ENCODE peak calls at places on chromosome 7, in four cellular contexts. One of them, this sample, is unnamed.

GRCh38 chr7:149285581-149285975 is 23.6 kb downstream of the ZNF783 start:
- DNase-seq in right cardiac atrium: peak; percentile 79
- DNase-seq in kidney epithelial cell: no peak
- DNase-seq in bronchial epithelial cell: no peak
- DNase-seq in this sample: no peak

GRCh38 chr7:155907450-155908177 is 95.4 kb upstream of the SHH start:
- DNase-seq in right cardiac atrium: no peak
- DNase-seq in kidney epithelial cell: no peak
- DNase-seq in bronchial epithelial cell: no peak
- DNase-seq in this sample: no peak

GRCh38 chr7:157549612-157550299 is 213.0 kb downstream of the DNAJB6 start:
- DNase-seq in right cardiac atrium: peak; percentile 32
- DNase-seq in kidney epithelial cell: no peak
- DNase-seq in bronchial epithelial cell: no peak
- DNase-seq in this sample: no peak

GRCh38 chr7:44213872-44214595 is 13.3 kb downstream of the YKT6 start:
- DNase-seq in right cardiac atrium: no peak
- DNase-seq in kidney epithelial cell: peak; percentile 12
- DNase-seq in bronchial epithelial cell: peak; percentile 49
- DNase-seq in this sample: no peak

GRCh38 chr7:69677054-69677847 is 79.0 kb downstream of the AUTS2 start:
- DNase-seq in right cardiac atrium: no peak
- DNase-seq in kidney epithelial cell: no peak
- DNase-seq in bronchial epithelial cell: no peak
- DNase-seq in this sample: no peak

GRCh38 chr7:30147223-30147622 is 12.4 kb downstream of the MTURN start:
- DNase-seq in right cardiac atrium: no peak
- DNase-seq in kidney epithelial cell: no peak
- DNase-seq in bronchial epithelial cell: no peak
- DNase-seq in this sample: no peak

GRCh38 chr7:38574121-38574520 is 57.1 kb downstream of the AMPH start:
- DNase-seq in right cardiac atrium: no peak
- DNase-seq in kidney epithelial cell: no peak
- DNase-seq in bronchial epithelial cell: no peak
- DNase-seq in this sample: no peak

GRCh38 chr7:25694690-25695089 is 457.3 kb upstream of the NFE2L3 start:
- DNase-seq in right cardiac atrium: no peak
- DNase-seq in kidney epithelial cell: no peak
- DNase-seq in bronchial epithelial cell: no peak
- DNase-seq in this sample: no peak

GRCh38 chr7:6160191-6160623 is 112.2 kb downstream of the CYTH3 start:
- DNase-seq in right cardiac atrium: peak; percentile 88
- DNase-seq in kidney epithelial cell: no peak
- DNase-seq in bronchial epithelial cell: peak; percentile 8
- DNase-seq in this sample: peak; percentile 14

GRCh38 chr7:94338921-94339371 is 55.7 kb upstream of the COL1A2 start:
- DNase-seq in right cardiac atrium: no peak
- DNase-seq in kidney epithelial cell: no peak
- DNase-seq in bronchial epithelial cell: peak; percentile 70
- DNase-seq in this sample: no peak

GRCh38 chr7:36048902-36049240 is 104.2 kb upstream of the EEPD1 start:
- DNase-seq in right cardiac atrium: no peak
- DNase-seq in kidney epithelial cell: no peak
- DNase-seq in bronchial epithelial cell: no peak
- DNase-seq in this sample: no peak

GRCh38 chr7:101104193-101104713 is 19.0 kb downstream of the TRIM56 start:
- DNase-seq in right cardiac atrium: no peak
- DNase-seq in kidney epithelial cell: no peak
- DNase-seq in bronchial epithelial cell: no peak
- DNase-seq in this sample: no peak

GRCh38 chr7:94440460-94441039 is 45.9 kb downstream of the COL1A2 start:
- DNase-seq in right cardiac atrium: no peak
- DNase-seq in kidney epithelial cell: no peak
- DNase-seq in bronchial epithelial cell: no peak
- DNase-seq in this sample: no peak

GRCh38 chr7:92851732-92852131 is 15.4 kb upstream of the CDK6 start:
- DNase-seq in right cardiac atrium: no peak
- DNase-seq in kidney epithelial cell: no peak
- DNase-seq in bronchial epithelial cell: peak; percentile 48
- DNase-seq in this sample: no peak

GRCh38 chr7:1767524-1767923 is 97.4 kb downstream of the ELFN1 start:
- DNase-seq in right cardiac atrium: no peak
- DNase-seq in kidney epithelial cell: no peak
- DNase-seq in bronchial epithelial cell: no peak
- DNase-seq in this sample: no peak

GRCh38 chr7:39904077-39904486 is 46.0 kb upstream of the CDK13 start:
- DNase-seq in right cardiac atrium: no peak
- DNase-seq in kidney epithelial cell: no peak
- DNase-seq in bronchial epithelial cell: no peak
- DNase-seq in this sample: no peak

GRCh38 chr7:99597762-99598501 is at the start of gene TMEM225B:
- DNase-seq in right cardiac atrium: no peak
- DNase-seq in kidney epithelial cell: no peak
- DNase-seq in bronchial epithelial cell: no peak
- DNase-seq in this sample: no peak

GRCh38 chr7:55437375-55437774 is 72.2 kb downstream of the LANCL2 start:
- DNase-seq in right cardiac atrium: no peak
- DNase-seq in kidney epithelial cell: no peak
- DNase-seq in bronchial epithelial cell: no peak
- DNase-seq in this sample: no peak

GRCh38 chr7:71723859-71724258 is 591.9 kb downstream of the GALNT17 start:
- DNase-seq in right cardiac atrium: no peak
- DNase-seq in kidney epithelial cell: no peak
- DNase-seq in bronchial epithelial cell: no peak
- DNase-seq in this sample: no peak

GRCh38 chr7:123499211-123499968 is 35.0 kb downstream of the IQUB start:
- DNase-seq in right cardiac atrium: no peak
- DNase-seq in kidney epithelial cell: no peak
- DNase-seq in bronchial epithelial cell: no peak
- DNase-seq in this sample: no peak

GRCh38 chr7:99155207-99155606 is 11.3 kb upstream of the SMURF1 start:
- DNase-seq in right cardiac atrium: no peak
- DNase-seq in kidney epithelial cell: no peak
- DNase-seq in bronchial epithelial cell: no peak
- DNase-seq in this sample: no peak

GRCh38 chr7:323410-323809 is 33.4 kb downstream of the FOXL3 start:
- DNase-seq in right cardiac atrium: no peak
- DNase-seq in kidney epithelial cell: no peak
- DNase-seq in bronchial epithelial cell: no peak
- DNase-seq in this sample: no peak

GRCh38 chr7:88243345-88243909 is 23.6 kb upstream of the SRI start:
- DNase-seq in right cardiac atrium: no peak
- DNase-seq in kidney epithelial cell: no peak
- DNase-seq in bronchial epithelial cell: peak; percentile 74
- DNase-seq in this sample: no peak

GRCh38 chr7:69624842-69625637 is 26.8 kb downstream of the AUTS2 start:
- DNase-seq in right cardiac atrium: no peak
- DNase-seq in kidney epithelial cell: no peak
- DNase-seq in bronchial epithelial cell: no peak
- DNase-seq in this sample: no peak

GRCh38 chr7:158585721-158586498 is 1.7 kb downstream of the PTPRN2 start:
- DNase-seq in right cardiac atrium: no peak
- DNase-seq in kidney epithelial cell: no peak
- DNase-seq in bronchial epithelial cell: no peak
- DNase-seq in this sample: no peak

GRCh38 chr7:45697576-45698136 is 123.5 kb downstream of the ADCY1 start:
- DNase-seq in right cardiac atrium: no peak
- DNase-seq in kidney epithelial cell: no peak
- DNase-seq in bronchial epithelial cell: peak; percentile 12
- DNase-seq in this sample: no peak

GRCh38 chr7:98091061-98091460 is 15.6 kb upstream of the LMTK2 start:
- DNase-seq in right cardiac atrium: no peak
- DNase-seq in kidney epithelial cell: no peak
- DNase-seq in bronchial epithelial cell: peak; percentile 96
- DNase-seq in this sample: no peak

GRCh38 chr7:122626785-122627184 is 72.1 kb downstream of the RNF133 start:
- DNase-seq in right cardiac atrium: no peak
- DNase-seq in kidney epithelial cell: no peak
- DNase-seq in bronchial epithelial cell: no peak
- DNase-seq in this sample: no peak

GRCh38 chr7:27695096-27695495 is 32.4 kb upstream of the HIBADH start:
- DNase-seq in right cardiac atrium: no peak
- DNase-seq in kidney epithelial cell: no peak
- DNase-seq in bronchial epithelial cell: no peak
- DNase-seq in this sample: no peak

GRCh38 chr7:77752016-77752415 is 46.2 kb downstream of the TMEM60 start:
- DNase-seq in right cardiac atrium: no peak
- DNase-seq in kidney epithelial cell: no peak
- DNase-seq in bronchial epithelial cell: no peak
- DNase-seq in this sample: no peak

GRCh38 chr7:135147341-135147898 is 452 bp upstream of the TMEM140 start:
- DNase-seq in right cardiac atrium: no peak
- DNase-seq in kidney epithelial cell: no peak
- DNase-seq in bronchial epithelial cell: no peak
- DNase-seq in this sample: no peak

GRCh38 chr7:33554576-33554975 is 350.8 kb upstream of the BMPER start:
- DNase-seq in right cardiac atrium: no peak
- DNase-seq in kidney epithelial cell: no peak
- DNase-seq in bronchial epithelial cell: no peak
- DNase-seq in this sample: no peak

GRCh38 chr7:3725145-3725544 is 424.1 kb downstream of the SDK1 start:
- DNase-seq in right cardiac atrium: no peak
- DNase-seq in kidney epithelial cell: no peak
- DNase-seq in bronchial epithelial cell: no peak
- DNase-seq in this sample: no peak

GRCh38 chr7:121288894-121289293 is 39.9 kb upstream of the WNT16 start:
- DNase-seq in right cardiac atrium: no peak
- DNase-seq in kidney epithelial cell: peak; percentile 65
- DNase-seq in bronchial epithelial cell: peak; percentile 44
- DNase-seq in this sample: peak; percentile 60

GRCh38 chr7:46215987-46216567 is 295.0 kb upstream of the IGFBP3 start:
- DNase-seq in right cardiac atrium: peak; percentile 64
- DNase-seq in kidney epithelial cell: no peak
- DNase-seq in bronchial epithelial cell: peak; percentile 51
- DNase-seq in this sample: peak; percentile 77

GRCh38 chr7:116967983-116968382 is 14.7 kb downstream of the ST7 start:
- DNase-seq in right cardiac atrium: no peak
- DNase-seq in kidney epithelial cell: no peak
- DNase-seq in bronchial epithelial cell: no peak
- DNase-seq in this sample: no peak

GRCh38 chr7:114818501-114818900 is 103.4 kb upstream of the MDFIC start:
- DNase-seq in right cardiac atrium: no peak
- DNase-seq in kidney epithelial cell: peak; percentile 10
- DNase-seq in bronchial epithelial cell: peak; percentile 93
- DNase-seq in this sample: peak; percentile 37